ENCODE peak calls at places on chromosomes 12 and 14, in eight cellular contexts. C is neural progenitor cell, G is A673, D is heart right ventricle, Z is stomach, N is tibial nerve, L is tibial artery, B is sigmoid colon. Q is an unnamed sample. For H3K4me1, the result is how much of the 10 kb centered on the place peaks cover.

GRCh38 chr12:132729541-132730320 is 19.1 kb downstream of the PGAM5 start:
- DNase-seq in L (no peak), B (no peak), C (no peak), N (no peak), D (no peak), G (peak), Z (no peak), Q (no peak)

GRCh38 chr14:74347795-74348100 is 523 bp upstream of the VRTN start:
- DNase-seq in G (no peak), Z (no peak), L (no peak), N (no peak), D (no peak), C (no peak), B (no peak), Q (no peak)

GRCh38 chr12:66190519-66191406 is 1.7 kb downstream of the IRAK3 start:
- DNase-seq in C (no peak), L (no peak), B (no peak), G (no peak), N (no peak), Z (no peak), D (no peak), Q (no peak)

GRCh38 chr14:91114079-91115065 is 499 bp downstream of the DGLUCY start:
- DNase-seq in B (peak), L (peak), N (peak), C (peak), G (peak), D (peak), Z (peak), Q (no peak)

GRCh38 chr12:98352835-98353234 is 162.6 kb upstream of the TMPO start:
- DNase-seq in Z (no peak), G (peak), B (no peak), C (no peak), L (no peak), D (no peak), N (no peak), Q (no peak)

GRCh38 chr12:65756956-65757511 is 67.2 kb upstream of the HMGA2 start:
- DNase-seq in L (no peak), C (no peak), G (no peak), B (no peak), Z (no peak), N (no peak), D (no peak), Q (no peak)

GRCh38 chr12:52296572-52297215 is 5.4 kb upstream of the KRT81 start:
- DNase-seq in Z (peak), C (no peak), D (no peak), N (no peak), L (no peak), B (peak), G (no peak), Q (no peak)

GRCh38 chr14:103078420-103078749 is 5.6 kb upstream of the LBHD2 start:
- DNase-seq in B (peak), N (peak), G (peak), L (peak), C (peak), Z (peak), D (peak), Q (no peak)

GRCh38 chr12:109575683-109576082 is 2.1 kb downstream of the MVK start:
- DNase-seq in B (no peak), C (no peak), G (no peak), D (no peak), L (no peak), Z (no peak), N (no peak), Q (no peak)

GRCh38 chr12:12585115-12585862 is 22.6 kb upstream of the DUSP16 start:
- DNase-seq in L (no peak), D (no peak), Z (no peak), G (no peak), N (no peak), B (no peak), C (no peak), Q (no peak)

GRCh38 chr14:55071051-55071450 is 19.6 kb downstream of the MAPK1IP1L start:
- DNase-seq in D (no peak), N (no peak), Z (no peak), L (no peak), C (no peak), G (no peak), B (no peak), Q (no peak)

GRCh38 chr14:100070310-100070709 is 5.1 kb downstream of the EVL start:
- DNase-seq in N (no peak), C (no peak), G (no peak), Z (no peak), B (no peak), L (no peak), D (no peak), Q (no peak)

GRCh38 chr12:54285150-54286041 is 4.9 kb downstream of the HNRNPA1 start:
- DNase-seq in C (no peak), L (no peak), G (no peak), N (no peak), D (no peak), Z (no peak), B (no peak), Q (no peak)

GRCh38 chr12:54286042-54286931 is 5.8 kb downstream of the HNRNPA1 start:
- DNase-seq in N (no peak), L (no peak), D (no peak), G (no peak), B (no peak), C (no peak), Z (no peak), Q (no peak)

GRCh38 chr12:54279632-54280400 is at the start of gene CBX5:
- DNase-seq in D (peak), G (peak), N (peak), C (peak), L (peak), Z (peak), B (peak), Q (peak)

GRCh38 chr12:54280401-54281260 is at the start of gene HNRNPA1:
- DNase-seq in G (peak), B (peak), L (peak), N (peak), D (peak), C (peak), Z (peak), Q (peak)

DNA sequence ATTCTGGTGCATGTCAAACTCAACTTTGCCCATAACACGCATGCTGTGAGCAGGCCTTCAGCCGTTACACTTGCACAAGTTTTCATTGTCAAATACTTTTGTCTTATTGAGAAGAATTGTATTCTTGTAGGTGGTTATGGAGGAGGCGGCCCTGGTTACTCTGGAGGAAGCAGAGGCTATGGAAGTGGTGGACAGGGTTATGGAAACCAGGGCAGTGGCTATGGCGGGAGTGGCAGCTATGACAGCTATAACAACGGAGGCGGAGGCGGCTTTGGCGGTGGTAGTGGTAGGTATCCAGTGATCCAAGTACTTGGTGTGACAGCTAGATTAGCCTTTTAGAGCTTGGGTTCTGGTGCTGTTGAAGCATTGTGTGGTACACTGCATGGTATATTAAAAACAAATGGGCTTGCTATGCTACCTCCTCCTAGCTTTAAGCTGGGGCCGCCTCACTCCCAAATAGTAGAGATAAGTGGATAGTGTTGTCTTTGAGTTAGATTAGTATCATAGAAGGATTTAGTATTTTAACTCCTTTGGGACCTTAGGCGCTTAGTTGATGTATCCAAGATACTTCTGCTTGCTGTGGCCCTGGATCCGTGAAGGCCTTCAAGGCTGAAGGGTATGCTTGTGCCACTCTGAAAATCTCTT is 2.5 kb downstream of the HNRNPA1 start:
- DNase-seq in C (no peak), D (no peak), L (no peak), N (no peak), B (no peak), Z (no peak), G (no peak), Q (no peak)
- H3K4me1 ChIP-seq in C (under half), D (under half), L (half or more), N (half or more), B (half or more), Z (half or more), G (under half), Q (half or more)

GRCh38 chr12:116662612-116663144 is 75.2 kb downstream of the SPRING1 start:
- DNase-seq in D (peak), C (peak), N (no peak), B (no peak), Z (no peak), L (no peak), G (no peak), Q (no peak)

GRCh38 chr12:116657921-116658495 is 79.9 kb downstream of the SPRING1 start:
- DNase-seq in G (no peak), L (no peak), D (no peak), C (no peak), N (no peak), B (no peak), Z (no peak), Q (no peak)

GRCh38 chr12:116656371-116656770 is 81.5 kb downstream of the SPRING1 start:
- DNase-seq in B (no peak), C (no peak), G (no peak), L (no peak), D (no peak), Z (no peak), N (no peak), Q (no peak)

GRCh38 chr12:116661341-116661740 is 76.5 kb downstream of the SPRING1 start:
- DNase-seq in B (no peak), N (no peak), L (no peak), C (no peak), D (no peak), G (no peak), Z (no peak), Q (no peak)

GRCh38 chr12:116659771-116660481 is 77.9 kb downstream of the SPRING1 start:
- DNase-seq in G (no peak), L (no peak), Z (peak), D (no peak), B (no peak), N (no peak), C (no peak), Q (no peak)
- H3K27ac ChIP-seq in G (no peak), L (peak), Z (no peak), D (no peak), B (no peak), N (no peak), C (no peak), Q (no peak)

GRCh38 chr12:104710940-104711725 is 247.0 kb downstream of the SLC41A2 start:
- DNase-seq in B (no peak), C (no peak), L (no peak), Z (no peak), D (no peak), N (no peak), G (peak), Q (no peak)
- H3K4me1 ChIP-seq in B (under half), C (under half), L (under half), Z (under half), D (under half), N (under half), G (under half), Q (under half)

GRCh38 chr12:4277856-4278581 is 4.5 kb downstream of the CCND2 start:
- DNase-seq in Z (no peak), D (no peak), B (no peak), L (no peak), N (no peak), G (no peak), C (no peak), Q (peak)

GRCh38 chr12:4278582-4278939 is 5.0 kb downstream of the CCND2 start:
- DNase-seq in L (peak), G (no peak), D (peak), C (no peak), Z (no peak), B (peak), N (peak), Q (peak)

GRCh38 chr12:4275869-4276253 is 2.3 kb downstream of the CCND2 start:
- DNase-seq in N (no peak), C (peak), L (no peak), G (no peak), B (peak), D (peak), Z (no peak), Q (peak)

GRCh38 chr12:4276524-4277204 is 3.1 kb downstream of the CCND2 start:
- DNase-seq in N (peak), G (peak), C (peak), D (peak), L (peak), B (peak), Z (peak), Q (peak)

GRCh38 chr12:4277205-4277543 is 3.6 kb downstream of the CCND2 start:
- DNase-seq in Z (no peak), G (no peak), B (no peak), N (no peak), C (no peak), L (no peak), D (no peak), Q (no peak)
- H3K27ac ChIP-seq in Z (no peak), G (no peak), B (peak), N (no peak), C (no peak), L (no peak), D (peak), Q (peak)

GRCh38 chr12:77324416-77324762 is 259.0 kb upstream of the E2F7 start:
- DNase-seq in Z (no peak), C (no peak), B (no peak), D (no peak), N (no peak), L (no peak), G (no peak), Q (no peak)

GRCh38 chr12:77324763-77325468 is 259.5 kb upstream of the E2F7 start:
- DNase-seq in G (peak), L (peak), D (peak), N (peak), C (peak), B (peak), Z (peak), Q (no peak)

GRCh38 chr12:77325505-77325904 is 260.1 kb upstream of the E2F7 start:
- DNase-seq in C (peak), D (peak), Z (no peak), N (no peak), B (no peak), L (no peak), G (no peak), Q (no peak)

GRCh38 chr12:77323778-77324415 is 258.5 kb upstream of the E2F7 start:
- DNase-seq in D (no peak), Z (no peak), N (no peak), B (no peak), L (no peak), C (no peak), G (no peak), Q (no peak)

GRCh38 chr12:77328326-77328725 is 263.0 kb upstream of the E2F7 start:
- DNase-seq in B (no peak), G (no peak), C (no peak), L (no peak), Z (no peak), N (no peak), D (no peak), Q (no peak)
- H3K4me1 ChIP-seq in B (under half), G (under half), C (under half), L (under half), Z (under half), N (under half), D (under half), Q (under half)

DNA sequence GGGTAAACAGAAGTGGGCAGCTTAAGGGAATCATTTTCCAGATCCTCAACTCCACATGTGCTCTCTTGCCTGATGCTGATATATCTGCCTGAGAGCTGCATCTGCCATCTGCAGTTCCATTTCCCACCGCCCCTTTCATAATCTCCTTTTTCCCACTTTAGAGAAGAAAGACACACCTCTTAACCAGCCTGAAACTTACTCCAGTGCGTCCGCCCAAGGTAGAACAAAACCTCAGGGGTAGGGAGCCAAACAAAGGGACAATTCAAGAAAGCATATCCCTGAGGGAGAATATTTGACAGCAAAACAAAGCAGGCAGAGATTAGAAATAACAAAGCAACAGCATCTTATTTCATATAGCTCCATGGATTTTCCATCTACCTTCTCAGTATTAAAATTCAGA is 4.3 kb downstream of the MDM1 start:
- DNase-seq in N (no peak), D (no peak), G (no peak), Z (no peak), L (no peak), C (no peak), B (no peak), Q (peak)
- H3K27ac ChIP-seq in N (no peak), D (no peak), G (no peak), Z (no peak), L (no peak), C (peak), B (no peak), Q (no peak)

DNA sequence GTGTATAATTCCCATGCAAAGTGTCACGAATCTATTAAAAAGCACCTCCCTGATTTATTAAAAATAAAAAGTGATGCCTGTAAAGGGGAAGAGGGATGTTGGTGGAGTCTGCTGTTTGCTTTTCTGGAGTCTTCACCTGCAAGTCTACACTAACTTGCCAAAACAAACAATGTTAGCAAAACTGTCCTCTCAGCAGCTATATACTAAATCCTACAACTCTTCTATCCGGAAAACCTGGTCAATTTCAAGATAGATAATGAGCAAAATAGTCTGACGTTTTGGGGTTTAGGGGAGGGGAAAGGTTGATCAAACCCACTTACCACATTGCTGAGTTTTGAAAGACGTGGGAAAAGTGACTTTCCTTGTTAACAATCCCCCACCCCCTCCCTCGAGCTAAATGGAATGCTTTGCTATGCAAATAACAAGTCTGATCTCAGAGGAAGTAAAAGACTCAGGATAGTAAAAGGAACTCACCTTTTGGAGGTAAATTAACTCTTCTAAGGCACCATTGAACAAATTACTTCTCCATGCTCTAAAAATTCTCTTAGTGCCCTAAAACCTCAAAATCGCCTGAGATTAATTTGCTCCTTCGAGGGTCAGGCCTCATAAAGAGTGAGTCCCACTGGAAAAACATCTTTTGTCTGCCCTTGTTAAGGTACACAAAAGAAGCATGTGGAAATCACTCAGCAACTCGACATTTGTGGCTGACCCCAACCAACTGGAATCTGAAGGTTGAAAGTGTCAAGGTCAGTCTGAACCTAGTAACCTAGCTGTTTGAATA is 13.5 kb downstream of the BMP4 start:
- DNase-seq in L (no peak), N (no peak), D (no peak), C (peak), B (no peak), G (no peak), Z (no peak), Q (no peak)
- H3K4me1 ChIP-seq in L (under half), N (under half), D (under half), C (half or more), B (under half), G (under half), Z (under half), Q (under half)

GRCh38 chr14:95294834-95295599 is 24.7 kb downstream of the CLMN start:
- DNase-seq in D (no peak), L (peak), N (no peak), Z (peak), B (no peak), C (no peak), G (peak), Q (no peak)
- H3K27ac ChIP-seq in D (peak), L (no peak), N (no peak), Z (no peak), B (no peak), C (no peak), G (no peak), Q (no peak)

GRCh38 chr14:93963692-93964091 is 12.7 kb downstream of the ASB2 start:
- DNase-seq in C (no peak), N (no peak), Z (no peak), G (no peak), B (no peak), L (no peak), D (no peak), Q (no peak)

GRCh38 chr14:93965968-93966474 is 10.3 kb downstream of the ASB2 start:
- DNase-seq in L (no peak), N (no peak), D (no peak), Z (no peak), B (no peak), C (no peak), G (no peak), Q (no peak)

GRCh38 chr14:93964281-93964680 is 12.1 kb downstream of the ASB2 start:
- DNase-seq in G (no peak), D (no peak), C (no peak), B (no peak), Z (no peak), L (no peak), N (no peak), Q (no peak)

GRCh38 chr14:93965287-93965821 is 11.0 kb downstream of the ASB2 start:
- DNase-seq in Z (no peak), N (no peak), D (no peak), C (no peak), L (no peak), B (no peak), G (no peak), Q (no peak)

DNA sequence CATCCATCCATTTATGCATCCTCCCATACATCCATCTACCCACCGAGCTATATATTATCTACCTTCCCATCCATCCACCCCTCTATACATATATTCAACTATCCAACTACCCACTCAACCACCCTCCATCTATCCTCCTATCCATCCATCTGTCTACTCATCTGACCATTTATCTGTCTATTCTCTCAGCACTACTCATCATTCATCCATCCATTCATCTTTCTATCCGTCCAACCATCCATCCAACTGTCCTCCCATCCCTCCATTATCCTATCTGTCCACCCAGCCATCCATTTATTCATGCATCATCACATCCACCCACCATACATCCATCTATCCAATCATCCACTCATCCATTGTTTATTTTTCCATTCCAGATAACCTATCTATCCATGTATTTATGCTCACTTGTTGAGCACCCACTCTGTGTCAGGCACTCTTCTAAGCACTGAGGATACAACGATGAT is 11.5 kb downstream of the ASB2 start:
- DNase-seq in N (no peak), D (no peak), B (no peak), G (no peak), C (no peak), Z (no peak), L (no peak), Q (no peak)
- H3K4me1 ChIP-seq in N (under half), D (under half), B (half or more), G (under half), C (under half), Z (under half), L (half or more), Q (half or more)

GRCh38 chr14:22509751-22510300 is 79.2 kb downstream of the DAD1 start:
- DNase-seq in D (no peak), B (no peak), G (peak), L (no peak), C (peak), N (no peak), Z (no peak), Q (no peak)

GRCh38 chr14:22506778-22507351 is 82.2 kb downstream of the DAD1 start:
- DNase-seq in B (no peak), L (no peak), G (no peak), D (no peak), Z (no peak), C (no peak), N (no peak), Q (no peak)

GRCh38 chr14:22509036-22509709 is 79.9 kb downstream of the DAD1 start:
- DNase-seq in N (no peak), G (no peak), C (no peak), D (no peak), L (no peak), B (no peak), Z (no peak), Q (no peak)

GRCh38 chr14:22508150-22508457 is 80.9 kb downstream of the DAD1 start:
- DNase-seq in N (no peak), G (no peak), B (no peak), D (no peak), C (no peak), L (no peak), Z (no peak), Q (no peak)

GRCh38 chr14:22508662-22509035 is 80.4 kb downstream of the DAD1 start:
- DNase-seq in C (peak), L (no peak), Z (no peak), B (no peak), G (peak), D (no peak), N (no peak), Q (no peak)
- H3K27ac ChIP-seq in C (no peak), L (no peak), Z (no peak), B (no peak), G (peak), D (no peak), N (no peak), Q (no peak)

Q was measured in esophagus muscularis mucosa.